ENCODE peak calls at places on chromosome 4, in eight cellular contexts. One of them, this sample, is unnamed.

GRCh38 chr4:61514991-61515390 is 314.9 kb downstream of the ADGRL3 start:
- DNase-seq in BE2C: no peak
- DNase-seq in stomach: no peak
- DNase-seq in upper lobe of right lung: no peak
- DNase-seq in dorsolateral prefrontal cortex: no peak
- DNase-seq in epithelial cell of esophagus: peak; percentile 26
- DNase-seq in AG04450: no peak
- DNase-seq in endodermal cell: no peak
- DNase-seq in this sample: no peak

GRCh38 chr4:147360301-147360700 is 120.6 kb upstream of the EDNRA start:
- DNase-seq in BE2C: no peak
- DNase-seq in stomach: no peak
- DNase-seq in upper lobe of right lung: no peak
- DNase-seq in dorsolateral prefrontal cortex: no peak
- DNase-seq in epithelial cell of esophagus: peak; percentile 53
- DNase-seq in AG04450: peak; percentile 65
- DNase-seq in endodermal cell: no peak
- DNase-seq in this sample: no peak

GRCh38 chr4:85399270-85399669 is 75.7 kb upstream of the ARHGAP24 start:
- DNase-seq in BE2C: no peak
- DNase-seq in stomach: no peak
- DNase-seq in upper lobe of right lung: no peak
- DNase-seq in dorsolateral prefrontal cortex: no peak
- DNase-seq in epithelial cell of esophagus: no peak
- DNase-seq in AG04450: no peak
- DNase-seq in endodermal cell: no peak
- DNase-seq in this sample: no peak

GRCh38 chr4:183797445-183798248 is 107.5 kb upstream of the STOX2 start:
- DNase-seq in BE2C: peak; percentile 47
- DNase-seq in stomach: peak; percentile 53
- DNase-seq in upper lobe of right lung: peak; percentile 84
- DNase-seq in dorsolateral prefrontal cortex: no peak
- DNase-seq in epithelial cell of esophagus: peak; percentile 43
- DNase-seq in AG04450: no peak
- DNase-seq in endodermal cell: peak; percentile 87
- DNase-seq in this sample: peak; percentile 49

GRCh38 chr4:102901804-102902203 is 33.0 kb downstream of the CISD2 start:
- DNase-seq in BE2C: no peak
- DNase-seq in stomach: no peak
- DNase-seq in upper lobe of right lung: no peak
- DNase-seq in dorsolateral prefrontal cortex: no peak
- DNase-seq in epithelial cell of esophagus: no peak
- DNase-seq in AG04450: no peak
- DNase-seq in endodermal cell: no peak
- DNase-seq in this sample: no peak

GRCh38 chr4:123651536-123652175 is 255.1 kb downstream of the SPRY1 start:
- DNase-seq in BE2C: no peak
- DNase-seq in stomach: no peak
- DNase-seq in upper lobe of right lung: no peak
- DNase-seq in dorsolateral prefrontal cortex: no peak
- DNase-seq in epithelial cell of esophagus: no peak
- DNase-seq in AG04450: no peak
- DNase-seq in endodermal cell: no peak
- DNase-seq in this sample: no peak

GRCh38 chr4:17164656-17165055 is 266.2 kb upstream of the LDB2 start:
- DNase-seq in BE2C: no peak
- DNase-seq in stomach: no peak
- DNase-seq in upper lobe of right lung: no peak
- DNase-seq in dorsolateral prefrontal cortex: no peak
- DNase-seq in epithelial cell of esophagus: no peak
- DNase-seq in AG04450: no peak
- DNase-seq in endodermal cell: no peak
- DNase-seq in this sample: no peak

GRCh38 chr4:87405421-87405820 is 14.4 kb upstream of the HSD17B11 start:
- DNase-seq in BE2C: no peak
- DNase-seq in stomach: no peak
- DNase-seq in upper lobe of right lung: no peak
- DNase-seq in dorsolateral prefrontal cortex: no peak
- DNase-seq in epithelial cell of esophagus: no peak
- DNase-seq in AG04450: no peak
- DNase-seq in endodermal cell: no peak
- DNase-seq in this sample: no peak

GRCh38 chr4:76449362-76449767 is 14.3 kb downstream of the SHROOM3 start:
- DNase-seq in BE2C: no peak
- DNase-seq in stomach: no peak
- DNase-seq in upper lobe of right lung: no peak
- DNase-seq in dorsolateral prefrontal cortex: no peak
- DNase-seq in epithelial cell of esophagus: peak; percentile 34
- DNase-seq in AG04450: no peak
- DNase-seq in endodermal cell: no peak
- DNase-seq in this sample: no peak

GRCh38 chr4:113998531-113998930 is 19.1 kb upstream of the ARSJ start:
- DNase-seq in BE2C: no peak
- DNase-seq in stomach: no peak
- DNase-seq in upper lobe of right lung: no peak
- DNase-seq in dorsolateral prefrontal cortex: no peak
- DNase-seq in epithelial cell of esophagus: no peak
- DNase-seq in AG04450: no peak
- DNase-seq in endodermal cell: no peak
- DNase-seq in this sample: no peak

GRCh38 chr4:76801621-76802545 is 96.1 kb downstream of the SOWAHB start:
- DNase-seq in BE2C: no peak
- DNase-seq in stomach: no peak
- DNase-seq in upper lobe of right lung: no peak
- DNase-seq in dorsolateral prefrontal cortex: no peak
- DNase-seq in epithelial cell of esophagus: no peak
- DNase-seq in AG04450: no peak
- DNase-seq in endodermal cell: peak; percentile 85
- DNase-seq in this sample: no peak

GRCh38 chr4:67755974-67756373 is 1.8 kb upstream of the GNRHR start:
- DNase-seq in BE2C: no peak
- DNase-seq in stomach: no peak
- DNase-seq in upper lobe of right lung: no peak
- DNase-seq in dorsolateral prefrontal cortex: no peak
- DNase-seq in epithelial cell of esophagus: no peak
- DNase-seq in AG04450: no peak
- DNase-seq in endodermal cell: no peak
- DNase-seq in this sample: no peak

DNA sequence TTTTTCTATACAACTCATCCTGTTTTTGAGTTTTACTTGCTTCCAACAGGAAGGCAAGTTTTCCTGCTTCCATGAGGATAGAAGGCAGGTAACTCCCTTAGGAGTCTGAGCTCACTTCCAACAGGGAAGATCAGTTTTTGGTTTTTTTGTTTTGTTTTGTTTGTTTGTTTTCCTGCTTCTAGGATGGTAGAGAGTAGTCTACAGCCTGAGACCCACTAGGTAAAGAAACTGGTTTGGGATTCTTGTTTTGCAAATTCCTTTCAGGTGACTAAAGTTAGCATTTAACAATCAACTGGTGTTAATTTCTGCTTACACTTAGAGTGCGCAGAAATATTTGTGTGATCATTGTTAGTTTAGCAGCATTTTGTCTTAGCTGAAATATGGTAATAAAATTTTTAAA is 227.8 kb upstream of the TACR3 start:
- DNase-seq in BE2C: no peak
- DNase-seq in stomach: no peak
- DNase-seq in upper lobe of right lung: no peak
- DNase-seq in dorsolateral prefrontal cortex: no peak
- DNase-seq in epithelial cell of esophagus: peak; percentile 20
- DNase-seq in AG04450: no peak
- DNase-seq in endodermal cell: no peak
- DNase-seq in this sample: no peak
- H3K4me3 ChIP-seq in BE2C: no peak overlapping the region
- H3K4me3 ChIP-seq in stomach: no peak overlapping the region
- H3K4me3 ChIP-seq in upper lobe of right lung: no peak overlapping the region
- H3K4me3 ChIP-seq in dorsolateral prefrontal cortex: no peak overlapping the region
- H3K4me3 ChIP-seq in epithelial cell of esophagus: no peak overlapping the region
- H3K4me3 ChIP-seq in AG04450: no peak overlapping the region
- H3K4me3 ChIP-seq in endodermal cell: no peak overlapping the region
- H3K4me3 ChIP-seq in this sample: no peak overlapping the region

GRCh38 chr4:8239661-8240060 is 29.9 kb upstream of the HTRA3 start:
- DNase-seq in BE2C: no peak
- DNase-seq in stomach: no peak
- DNase-seq in upper lobe of right lung: no peak
- DNase-seq in dorsolateral prefrontal cortex: no peak
- DNase-seq in epithelial cell of esophagus: no peak
- DNase-seq in AG04450: no peak
- DNase-seq in endodermal cell: no peak
- DNase-seq in this sample: no peak

GRCh38 chr4:8239226-8239625 is 30.3 kb upstream of the HTRA3 start:
- DNase-seq in BE2C: no peak
- DNase-seq in stomach: no peak
- DNase-seq in upper lobe of right lung: no peak
- DNase-seq in dorsolateral prefrontal cortex: no peak
- DNase-seq in epithelial cell of esophagus: no peak
- DNase-seq in AG04450: no peak
- DNase-seq in endodermal cell: no peak
- DNase-seq in this sample: no peak

GRCh38 chr4:8237256-8237989 is 32.1 kb upstream of the HTRA3 start:
- DNase-seq in BE2C: no peak
- DNase-seq in stomach: no peak
- DNase-seq in upper lobe of right lung: no peak
- DNase-seq in dorsolateral prefrontal cortex: no peak
- DNase-seq in epithelial cell of esophagus: no peak
- DNase-seq in AG04450: no peak
- DNase-seq in endodermal cell: no peak
- DNase-seq in this sample: no peak

GRCh38 chr4:8238061-8238511 is 31.5 kb upstream of the HTRA3 start:
- DNase-seq in BE2C: no peak
- DNase-seq in stomach: peak; percentile 45
- DNase-seq in upper lobe of right lung: no peak
- DNase-seq in dorsolateral prefrontal cortex: no peak
- DNase-seq in epithelial cell of esophagus: peak; percentile 69
- DNase-seq in AG04450: no peak
- DNase-seq in endodermal cell: peak; percentile 66
- DNase-seq in this sample: no peak

GRCh38 chr4:8238515-8239053 is 31.0 kb upstream of the HTRA3 start:
- DNase-seq in BE2C: peak; percentile 76
- DNase-seq in stomach: no peak
- DNase-seq in upper lobe of right lung: no peak
- DNase-seq in dorsolateral prefrontal cortex: no peak
- DNase-seq in epithelial cell of esophagus: no peak
- DNase-seq in AG04450: no peak
- DNase-seq in endodermal cell: peak; percentile 87
- DNase-seq in this sample: no peak
- TF ChIP-seq CTCF in BE2C: peak; percentile 61
- TF ChIP-seq CTCF in stomach: no peak
- TF ChIP-seq CTCF in upper lobe of right lung: peak; percentile 26
- TF ChIP-seq CTCF in dorsolateral prefrontal cortex: no peak
- TF ChIP-seq CTCF in epithelial cell of esophagus: peak; percentile 26
- TF ChIP-seq CTCF in AG04450: peak; percentile 45
- TF ChIP-seq CTCF in endodermal cell: peak; percentile 88
- TF ChIP-seq CTCF in this sample: no peak

GRCh38 chr4:178894126-178894525 is 1451.9 kb upstream of the AGA start:
- DNase-seq in BE2C: no peak
- DNase-seq in stomach: no peak
- DNase-seq in upper lobe of right lung: no peak
- DNase-seq in dorsolateral prefrontal cortex: no peak
- DNase-seq in epithelial cell of esophagus: no peak
- DNase-seq in AG04450: no peak
- DNase-seq in endodermal cell: no peak
- DNase-seq in this sample: no peak
- H3K4me3 ChIP-seq in BE2C: no peak overlapping the region
- H3K4me3 ChIP-seq in stomach: no peak overlapping the region
- H3K4me3 ChIP-seq in upper lobe of right lung: no peak overlapping the region
- H3K4me3 ChIP-seq in dorsolateral prefrontal cortex: no peak overlapping the region
- H3K4me3 ChIP-seq in epithelial cell of esophagus: no peak overlapping the region
- H3K4me3 ChIP-seq in AG04450: no peak overlapping the region
- H3K4me3 ChIP-seq in endodermal cell: no peak overlapping the region
- H3K4me3 ChIP-seq in this sample: no peak overlapping the region

DNA sequence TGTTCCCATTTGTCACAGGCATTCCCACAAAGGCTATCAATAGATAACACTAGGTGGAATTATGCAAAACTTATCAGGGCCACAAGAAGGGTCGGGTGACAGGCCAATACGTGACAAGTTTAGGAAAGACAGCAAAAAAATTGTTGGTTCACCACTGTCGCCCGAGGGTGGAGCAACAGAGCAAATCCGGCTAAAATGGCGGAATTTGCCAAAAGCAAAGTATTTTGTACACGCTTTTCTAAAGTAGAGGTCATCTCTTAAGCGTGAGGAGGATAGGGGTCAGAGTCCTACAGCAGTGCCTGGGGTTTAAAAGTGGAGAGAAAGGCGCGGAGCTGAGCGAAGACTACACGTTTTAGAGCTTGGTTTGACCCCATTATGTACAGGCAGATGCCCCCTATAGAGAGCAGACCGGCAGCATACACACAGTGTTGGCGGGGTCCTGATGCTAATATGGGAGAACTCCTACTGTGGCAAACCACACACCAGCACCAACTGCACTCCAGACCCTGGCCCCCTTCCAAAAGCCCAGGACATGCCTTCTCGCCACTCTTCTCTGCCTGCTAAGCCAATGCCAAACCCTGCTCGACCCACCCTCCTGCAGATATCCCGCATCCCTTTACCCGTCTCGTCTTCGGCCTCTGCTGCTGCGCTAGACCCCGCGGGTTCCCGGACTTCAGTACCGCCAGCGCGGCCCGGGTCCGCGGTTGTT is 733 bp downstream of the CCNA2 start:
- DNase-seq in BE2C: peak; percentile 71
- DNase-seq in stomach: peak; percentile 25
- DNase-seq in upper lobe of right lung: no peak
- DNase-seq in dorsolateral prefrontal cortex: no peak
- DNase-seq in epithelial cell of esophagus: peak; percentile 4
- DNase-seq in AG04450: no peak
- DNase-seq in endodermal cell: peak; percentile 74
- DNase-seq in this sample: peak; percentile 34
- TF ChIP-seq CTCF in BE2C: peak; percentile 20
- TF ChIP-seq CTCF in stomach: no peak
- TF ChIP-seq CTCF in upper lobe of right lung: no peak
- TF ChIP-seq CTCF in dorsolateral prefrontal cortex: no peak
- TF ChIP-seq CTCF in epithelial cell of esophagus: no peak
- TF ChIP-seq CTCF in AG04450: no peak
- TF ChIP-seq CTCF in endodermal cell: peak; percentile 49
- TF ChIP-seq CTCF in this sample: no peak